ENCODE peak calls at places on chromosomes 11 and 22, in seven cellular contexts. B is HT1080, D is Kasumi-1, T is NCI-H1092 treated with DMSO at 0.1 percent for 48 hours, H is epithelial cell of esophagus, I is HFF-Myc, P is HL-60. A is an unnamed sample.

GRCh38 chr11:2750601-2751522 is 51.1 kb upstream of the KCNQ1OT1 start:
- DNase-seq in B (no peak), D (no peak), T (peak; percentile 48), H (no peak), I (no peak), P (no peak), A (no peak)

GRCh38 chr22:37661160-37661924 is 2.8 kb downstream of the PDXP start:
- DNase-seq in B (no peak), D (no peak), T (peak; percentile 43), H (no peak), I (no peak), P (no peak), A (no peak)

GRCh38 chr22:46908641-46909107 is 146.2 kb downstream of the TBC1D22A start:
- DNase-seq in B (no peak), D (no peak), T (no peak), H (no peak), I (no peak), P (no peak), A (no peak)

GRCh38 chr11:113319085-113319484 is 4.7 kb downstream of the TTC12 start:
- DNase-seq in B (no peak), D (no peak), T (no peak), H (no peak), I (no peak), P (no peak), A (no peak)

GRCh38 chr22:37210041-37210803 is 2.1 kb downstream of the SSTR3 start:
- DNase-seq in B (no peak), D (no peak), T (no peak), H (no peak), I (no peak), P (no peak), A (no peak)

GRCh38 chr22:31343235-31344191 is 2.6 kb downstream of the PATZ1 start:
- DNase-seq in B (no peak), D (peak; percentile 46), T (peak; percentile 25), H (peak; percentile 80), I (no peak), P (peak; percentile 31), A (no peak)

GRCh38 chr11:103586756-103587155 is 449.7 kb upstream of the DDI1 start:
- DNase-seq in B (peak; percentile 32), D (no peak), T (no peak), H (peak; percentile 54), I (no peak), P (no peak), A (no peak)

GRCh38 chr11:64304316-64305072 is 830 bp upstream of the ESRRA start:
- DNase-seq in B (peak; percentile 94), D (peak; percentile 92), T (peak; percentile 95), H (peak; percentile 92), I (peak; percentile 79), P (peak; percentile 92), A (peak; percentile 63)

GRCh38 chr11:120186799-120187591 is 23.8 kb upstream of the OAF start:
- DNase-seq in B (peak; percentile 28), D (no peak), T (no peak), H (peak; percentile 94), I (no peak), P (no peak), A (no peak)

GRCh38 chr22:40651057-40651456 is 14.5 kb upstream of the MRTFA start:
- DNase-seq in B (no peak), D (no peak), T (no peak), H (no peak), I (no peak), P (no peak), A (no peak)

GRCh38 chr11:134659882-134660281 is 247.8 kb upstream of the B3GAT1 start:
- DNase-seq in B (no peak), D (no peak), T (no peak), H (no peak), I (no peak), P (no peak), A (no peak)

GRCh38 chr11:8260202-8260996 is 3.3 kb downstream of the LMO1 start:
- DNase-seq in B (no peak), D (no peak), T (no peak), H (no peak), I (no peak), P (no peak), A (no peak)

GRCh38 chr11:118126082-118126838 is 26.4 kb downstream of the SCN4B start:
- DNase-seq in B (peak; percentile 71), D (no peak), T (no peak), H (peak; percentile 52), I (no peak), P (no peak), A (no peak)

GRCh38 chr11:65637794-65638317 is at the start of gene SIPA1:
- DNase-seq in B (peak; percentile 90), D (peak; percentile 43), T (peak; percentile 65), H (peak; percentile 67), I (peak; percentile 65), P (peak; percentile 66), A (peak; percentile 85)

GRCh38 chr11:119149371-119150275 is 771 bp downstream of the ABCG4 start:
- DNase-seq in B (no peak), D (no peak), T (no peak), H (no peak), I (no peak), P (no peak), A (no peak)

GRCh38 chr11:17746096-17746495 is 11.5 kb downstream of the KCNC1 start:
- DNase-seq in B (no peak), D (no peak), T (no peak), H (no peak), I (no peak), P (no peak), A (no peak)

GRCh38 chr22:50117168-50117762 is 27.5 kb downstream of the MOV10L1 start:
- DNase-seq in B (no peak), D (no peak), T (no peak), H (no peak), I (no peak), P (no peak), A (no peak)

GRCh38 chr22:39518124-39518786 is 2.1 kb upstream of the ATF4 start:
- DNase-seq in B (no peak), D (no peak), T (no peak), H (no peak), I (no peak), P (no peak), A (no peak)

GRCh38 chr11:28559497-28559896 is 451.3 kb downstream of the METTL15 start:
- DNase-seq in B (no peak), D (no peak), T (no peak), H (no peak), I (no peak), P (no peak), A (no peak)

GRCh38 chr22:50303848-50304527 is 3.5 kb downstream of the PLXNB2 start:
- DNase-seq in B (peak; percentile 26), D (peak; percentile 46), T (no peak), H (peak; percentile 57), I (no peak), P (peak; percentile 56), A (no peak)

GRCh38 chr11:43797337-43797736 is 83.3 kb upstream of the ALKBH3 start:
- DNase-seq in B (no peak), D (no peak), T (no peak), H (no peak), I (no peak), P (no peak), A (no peak)

GRCh38 chr11:90646266-90646665 is 423.4 kb upstream of the CHORDC1 start:
- DNase-seq in B (no peak), D (no peak), T (no peak), H (no peak), I (no peak), P (no peak), A (no peak)

GRCh38 chr11:2943711-2944118 is 14.5 kb upstream of the PHLDA2 start:
- DNase-seq in B (peak; percentile 37), D (no peak), T (no peak), H (peak; percentile 67), I (no peak), P (no peak), A (no peak)

GRCh38 chr11:63813563-63814382 is 517 bp downstream of the SPINDOC start:
- DNase-seq in B (peak; percentile 30), D (peak; percentile 22), T (peak; percentile 63), H (peak; percentile 37), I (no peak), P (no peak), A (no peak)

GRCh38 chr11:70423523-70424505 is 25.5 kb downstream of the CTTN start:
- DNase-seq in B (peak; percentile 97), D (no peak), T (no peak), H (no peak), I (peak; percentile 65), P (peak; percentile 90), A (peak; percentile 87)

GRCh38 chr11:61747389-61748285 is 4.8 kb upstream of the MYRF start:
- DNase-seq in B (peak; percentile 60), D (peak; percentile 31), T (peak; percentile 28), H (peak; percentile 66), I (no peak), P (peak; percentile 32), A (no peak)

GRCh38 chr11:76801205-76801604 is 18.0 kb downstream of the TSKU start:
- DNase-seq in B (no peak), D (no peak), T (no peak), H (no peak), I (no peak), P (no peak), A (no peak)

GRCh38 chr11:29606596-29606995 is 410.2 kb downstream of the KCNA4 start:
- DNase-seq in B (no peak), D (no peak), T (no peak), H (no peak), I (no peak), P (no peak), A (no peak)

GRCh38 chr22:44807915-44808690 is 55.7 kb downstream of the ARHGAP8 start:
- DNase-seq in B (no peak), D (no peak), T (no peak), H (no peak), I (no peak), P (no peak), A (no peak)

GRCh38 chr11:73463359-73463758 is 87.2 kb downstream of the RELT start:
- DNase-seq in B (peak; percentile 26), D (peak; percentile 9), T (no peak), H (peak; percentile 78), I (no peak), P (no peak), A (peak; percentile 16)

GRCh38 chr11:68343761-68344256 is 31.4 kb downstream of the LRP5 start:
- DNase-seq in B (no peak), D (no peak), T (no peak), H (no peak), I (no peak), P (no peak), A (no peak)

GRCh38 chr22:28146401-28147304 is 227.6 kb upstream of the PITPNB start:
- DNase-seq in B (no peak), D (no peak), T (no peak), H (no peak), I (no peak), P (no peak), A (no peak)

GRCh38 chr11:72040497-72041363 is 39.6 kb downstream of the NUMA1 start:
- DNase-seq in B (peak; percentile 90), D (peak; percentile 75), T (peak; percentile 97), H (peak; percentile 92), I (peak; percentile 85), P (peak; percentile 64), A (peak; percentile 74)

GRCh38 chr22:46225631-46226030 is 24.5 kb downstream of the CDPF1 start:
- DNase-seq in B (no peak), D (no peak), T (no peak), H (no peak), I (no peak), P (no peak), A (no peak)